ENCODE peak calls at places on chromosomes 11 and 22, in ten cellular contexts. K is GM23248, M is left ventricle myocardium inferior, E is body of pancreas, Z is cardiac muscle cell, I is MM.1S, Q is neural progenitor cell, O is fibroblast of lung, X is ovary, D is left lung. T is an unnamed sample.

GRCh38 chr22:17969732-17970131 is 54.6 kb downstream of the MICAL3 start:
- DNase-seq in K (peak), M (peak), E (no peak), Z (peak), I (no peak), Q (no peak), O (peak), X (peak), D (no peak), T (peak)

GRCh38 chr11:47918882-47919495 is 61.4 kb upstream of the PTPRJ start:
- DNase-seq in K (peak), M (no peak), E (no peak), Z (peak), I (no peak), Q (no peak), O (peak), X (no peak), D (no peak), T (no peak)

GRCh38 chr22:43126506-43127165 is 16.1 kb downstream of the BIK start:
- DNase-seq in K (peak), M (no peak), E (peak), Z (peak), I (no peak), Q (no peak), O (peak), X (no peak), D (no peak), T (no peak)

GRCh38 chr11:44143987-44144909 is 48.8 kb downstream of the EXT2 start:
- DNase-seq in K (no peak), M (no peak), E (no peak), Z (no peak), I (no peak), Q (no peak), O (no peak), X (no peak), D (no peak), T (no peak)

GRCh38 chr11:64848779-64849599 is 4.5 kb upstream of the CDC42BPG start:
- DNase-seq in K (no peak), M (no peak), E (peak), Z (no peak), I (peak), Q (peak), O (no peak), X (no peak), D (no peak), T (no peak)

GRCh38 chr11:117435296-117435695 is 107.6 kb downstream of the CEP164 start:
- DNase-seq in K (no peak), M (no peak), E (no peak), Z (no peak), I (peak), Q (no peak), O (no peak), X (no peak), D (no peak), T (no peak)

GRCh38 chr22:44665115-44665514 is 36.9 kb upstream of the PRR5 start:
- DNase-seq in K (no peak), M (peak), E (no peak), Z (peak), I (no peak), Q (peak), O (no peak), X (no peak), D (peak), T (no peak)

GRCh38 chr22:36323182-36323854 is 64.4 kb downstream of the MYH9 start:
- DNase-seq in K (peak), M (peak), E (peak), Z (peak), I (no peak), Q (no peak), O (peak), X (no peak), D (peak), T (no peak)

GRCh38 chr11:76206327-76207081 is at the start of gene WNT11:
- DNase-seq in K (peak), M (peak), E (peak), Z (peak), I (peak), Q (peak), O (peak), X (peak), D (no peak), T (no peak)

GRCh38 chr22:47281126-47282106 is 519.0 kb downstream of the TBC1D22A start:
- DNase-seq in K (peak), M (no peak), E (no peak), Z (no peak), I (no peak), Q (no peak), O (peak), X (no peak), D (no peak), T (no peak)

GRCh38 chr11:86478348-86478747 is 103.7 kb downstream of the CCDC81 start:
- DNase-seq in K (no peak), M (no peak), E (no peak), Z (no peak), I (no peak), Q (no peak), O (no peak), X (no peak), D (no peak), T (no peak)

GRCh38 chr22:44795701-44796630 is 43.6 kb downstream of the ARHGAP8 start:
- DNase-seq in K (no peak), M (no peak), E (no peak), Z (no peak), I (no peak), Q (no peak), O (no peak), X (no peak), D (no peak), T (no peak)

GRCh38 chr11:124470516-124471231 is 25.2 kb upstream of the OR8B8 start:
- DNase-seq in K (no peak), M (no peak), E (no peak), Z (peak), I (no peak), Q (no peak), O (no peak), X (no peak), D (no peak), T (no peak)
- H3K27ac ChIP-seq in K (no peak), M (peak), E (no peak), Z (no peak), I (no peak), Q (no peak), O (no peak), X (no peak), D (no peak), T (no peak)

DNA sequence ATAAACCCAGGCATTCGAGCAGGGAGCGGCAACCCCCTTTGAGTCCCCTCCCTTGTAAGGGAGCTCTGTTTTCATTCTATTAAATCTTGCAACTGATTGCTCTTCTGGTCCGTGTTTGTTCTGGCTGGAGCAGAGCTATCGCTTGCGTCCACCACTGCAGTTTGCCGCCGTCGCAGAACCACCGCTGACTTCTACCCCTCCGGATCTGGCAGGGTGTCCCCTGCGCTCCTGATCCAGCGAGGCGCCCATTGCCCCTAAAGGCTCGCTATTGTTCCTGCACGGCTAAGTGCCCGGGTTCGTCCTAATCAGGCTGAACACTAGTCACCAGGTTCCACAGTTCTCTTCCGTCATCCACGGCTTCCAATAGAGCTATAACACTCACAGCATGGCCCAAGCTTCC is 10.4 kb upstream of the MS4A7 start:
- DNase-seq in K (no peak), M (no peak), E (no peak), Z (no peak), I (no peak), Q (no peak), O (no peak), X (no peak), D (no peak), T (no peak)
- H3K27ac ChIP-seq in K (no peak), M (no peak), E (no peak), Z (no peak), I (no peak), Q (no peak), O (no peak), X (no peak), D (no peak), T (no peak)

GRCh38 chr11:10641314-10642206 is 52.0 kb downstream of the IRAG1 start:
- DNase-seq in K (no peak), M (no peak), E (no peak), Z (no peak), I (no peak), Q (no peak), O (no peak), X (no peak), D (no peak), T (no peak)
- H3K27ac ChIP-seq in K (no peak), M (peak), E (no peak), Z (no peak), I (no peak), Q (no peak), O (no peak), X (no peak), D (no peak), T (no peak)

GRCh38 chr22:22425366-22425765 is 83.2 kb downstream of the ZNF280B start:
- DNase-seq in K (no peak), M (no peak), E (no peak), Z (no peak), I (no peak), Q (no peak), O (no peak), X (no peak), D (no peak), T (no peak)
- H3K27ac ChIP-seq in K (no peak), M (no peak), E (no peak), Z (no peak), I (no peak), Q (no peak), O (no peak), X (no peak), D (no peak), T (no peak)

GRCh38 chr11:10642298-10642697 is 51.3 kb downstream of the IRAG1 start:
- DNase-seq in K (no peak), M (no peak), E (no peak), Z (no peak), I (no peak), Q (no peak), O (no peak), X (no peak), D (no peak), T (no peak)
- H3K27ac ChIP-seq in K (no peak), M (peak), E (no peak), Z (no peak), I (no peak), Q (no peak), O (no peak), X (no peak), D (no peak), T (no peak)